ENCODE peak calls at places on chromosomes 11 and 22, in nine cellular contexts. One of them, this sample, is unnamed.

GRCh38 chr11:78532991-78533861 is 41.4 kb downstream of the NARS2 start:
- DNase-seq in HCT116: no peak
- DNase-seq in A549: no peak
- DNase-seq in breast epithelium: no peak
- DNase-seq in body of pancreas: no peak
- DNase-seq in tibial nerve: no peak
- DNase-seq in transverse colon: no peak
- DNase-seq in heart left ventricle: no peak
- DNase-seq in lower leg skin: no peak
- DNase-seq in this sample: no peak

GRCh38 chr11:35031869-35032268 is 107.1 kb upstream of the CD44 start:
- DNase-seq in A549: no peak
- DNase-seq in breast epithelium: no peak
- DNase-seq in HCT116: no peak
- DNase-seq in transverse colon: no peak
- DNase-seq in heart left ventricle: no peak
- DNase-seq in body of pancreas: no peak
- DNase-seq in tibial nerve: no peak
- DNase-seq in lower leg skin: peak
- DNase-seq in this sample: no peak

GRCh38 chr11:20670932-20671403 is 1.6 kb downstream of the NELL1 start:
- DNase-seq in HCT116: no peak
- DNase-seq in tibial nerve: no peak
- DNase-seq in body of pancreas: no peak
- DNase-seq in A549: no peak
- DNase-seq in lower leg skin: no peak
- DNase-seq in heart left ventricle: no peak
- DNase-seq in transverse colon: no peak
- DNase-seq in breast epithelium: no peak
- DNase-seq in this sample: no peak

GRCh38 chr11:76791861-76792260 is 8.7 kb downstream of the TSKU start:
- DNase-seq in lower leg skin: no peak
- DNase-seq in HCT116: no peak
- DNase-seq in body of pancreas: peak
- DNase-seq in tibial nerve: no peak
- DNase-seq in heart left ventricle: peak
- DNase-seq in breast epithelium: peak
- DNase-seq in transverse colon: no peak
- DNase-seq in A549: peak
- DNase-seq in this sample: peak

GRCh38 chr11:123033895-123034294 is 28.0 kb downstream of the HSPA8 start:
- DNase-seq in lower leg skin: no peak
- DNase-seq in breast epithelium: no peak
- DNase-seq in body of pancreas: no peak
- DNase-seq in transverse colon: no peak
- DNase-seq in A549: no peak
- DNase-seq in heart left ventricle: no peak
- DNase-seq in HCT116: no peak
- DNase-seq in tibial nerve: no peak
- DNase-seq in this sample: no peak

GRCh38 chr11:1109918-1110705 is 35.4 kb downstream of the MUC2 start:
- DNase-seq in heart left ventricle: no peak
- DNase-seq in A549: no peak
- DNase-seq in tibial nerve: no peak
- DNase-seq in lower leg skin: no peak
- DNase-seq in body of pancreas: no peak
- DNase-seq in breast epithelium: no peak
- DNase-seq in HCT116: no peak
- DNase-seq in transverse colon: no peak
- DNase-seq in this sample: peak

GRCh38 chr11:71999360-71999759 is 651 bp downstream of the IL18BP start:
- DNase-seq in breast epithelium: no peak
- DNase-seq in transverse colon: no peak
- DNase-seq in heart left ventricle: no peak
- DNase-seq in A549: no peak
- DNase-seq in HCT116: no peak
- DNase-seq in lower leg skin: no peak
- DNase-seq in body of pancreas: no peak
- DNase-seq in tibial nerve: no peak
- DNase-seq in this sample: no peak

GRCh38 chr11:131979364-131979763 is 608.9 kb downstream of the NTM start:
- DNase-seq in tibial nerve: no peak
- DNase-seq in breast epithelium: no peak
- DNase-seq in A549: no peak
- DNase-seq in heart left ventricle: no peak
- DNase-seq in lower leg skin: no peak
- DNase-seq in HCT116: no peak
- DNase-seq in transverse colon: no peak
- DNase-seq in body of pancreas: no peak
- DNase-seq in this sample: no peak

GRCh38 chr22:47020157-47020556 is 257.7 kb downstream of the TBC1D22A start:
- DNase-seq in HCT116: no peak
- DNase-seq in body of pancreas: no peak
- DNase-seq in heart left ventricle: no peak
- DNase-seq in transverse colon: no peak
- DNase-seq in tibial nerve: no peak
- DNase-seq in A549: no peak
- DNase-seq in lower leg skin: no peak
- DNase-seq in breast epithelium: no peak
- DNase-seq in this sample: no peak

GRCh38 chr22:47802446-47802845 is 1040.0 kb downstream of the TBC1D22A start:
- DNase-seq in HCT116: no peak
- DNase-seq in transverse colon: no peak
- DNase-seq in tibial nerve: no peak
- DNase-seq in lower leg skin: no peak
- DNase-seq in breast epithelium: peak
- DNase-seq in heart left ventricle: no peak
- DNase-seq in body of pancreas: no peak
- DNase-seq in A549: no peak
- DNase-seq in this sample: peak

GRCh38 chr11:122963981-122964380 is 17.7 kb downstream of the BSX start:
- DNase-seq in A549: no peak
- DNase-seq in breast epithelium: no peak
- DNase-seq in lower leg skin: no peak
- DNase-seq in HCT116: no peak
- DNase-seq in body of pancreas: no peak
- DNase-seq in heart left ventricle: no peak
- DNase-seq in tibial nerve: no peak
- DNase-seq in transverse colon: no peak
- DNase-seq in this sample: no peak

GRCh38 chr11:122235615-122236014 is 119.6 kb upstream of the BLID start:
- DNase-seq in body of pancreas: peak
- DNase-seq in transverse colon: no peak
- DNase-seq in HCT116: no peak
- DNase-seq in tibial nerve: no peak
- DNase-seq in breast epithelium: no peak
- DNase-seq in lower leg skin: no peak
- DNase-seq in heart left ventricle: no peak
- DNase-seq in A549: peak
- DNase-seq in this sample: no peak

GRCh38 chr11:27211370-27212127 is 151.5 kb downstream of the CCDC34 start:
- DNase-seq in body of pancreas: no peak
- DNase-seq in A549: no peak
- DNase-seq in transverse colon: no peak
- DNase-seq in tibial nerve: no peak
- DNase-seq in heart left ventricle: no peak
- DNase-seq in HCT116: peak
- DNase-seq in lower leg skin: no peak
- DNase-seq in breast epithelium: no peak
- DNase-seq in this sample: no peak

GRCh38 chr22:42673898-42674390 is 24.8 kb upstream of the CYB5R3 start:
- DNase-seq in HCT116: no peak
- DNase-seq in tibial nerve: no peak
- DNase-seq in breast epithelium: no peak
- DNase-seq in A549: no peak
- DNase-seq in heart left ventricle: no peak
- DNase-seq in body of pancreas: no peak
- DNase-seq in lower leg skin: no peak
- DNase-seq in transverse colon: no peak
- DNase-seq in this sample: no peak

DNA sequence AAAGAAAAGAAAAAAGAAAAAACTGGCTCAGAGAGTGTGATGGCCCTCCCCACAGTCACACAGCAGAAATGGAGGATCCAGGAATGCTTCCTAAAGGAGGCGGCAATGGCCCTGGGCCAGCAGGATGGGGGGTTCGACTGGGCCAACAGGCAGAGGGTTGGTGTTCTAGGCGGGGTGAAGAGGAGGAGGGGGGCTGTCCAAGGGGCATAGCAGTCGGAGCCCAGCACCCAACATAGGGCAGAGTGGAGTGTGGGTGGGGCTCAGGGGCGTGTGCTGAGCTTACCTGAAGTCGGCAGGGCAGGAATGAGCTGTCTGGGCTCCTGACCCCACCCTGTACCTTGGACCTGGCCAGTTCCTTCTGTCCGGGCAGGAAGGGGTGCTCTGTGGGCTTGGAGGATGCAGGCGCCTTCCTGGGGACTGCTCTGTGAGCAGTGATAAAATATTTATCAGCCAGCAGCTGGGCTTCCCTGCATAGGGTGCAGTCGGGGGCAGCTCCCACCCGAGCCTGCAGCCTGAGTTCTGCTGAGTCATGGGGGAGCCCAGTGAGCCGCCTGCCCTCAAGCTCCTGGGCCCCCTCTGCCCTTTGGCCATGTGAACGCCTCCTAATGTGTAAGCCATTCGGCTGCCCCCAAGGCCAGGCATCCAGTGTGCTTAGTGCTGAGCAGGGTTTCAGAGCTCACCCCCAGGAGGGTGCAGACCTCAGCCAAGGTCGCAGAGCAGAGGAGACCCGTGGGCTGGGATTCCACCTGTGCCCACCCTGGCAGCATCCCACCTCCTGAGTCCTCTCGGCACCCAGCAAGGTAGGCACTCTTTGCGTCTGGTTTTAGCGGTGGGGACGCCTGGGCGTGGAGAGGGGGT is 25.3 kb upstream of the PRR5 start:
- DNase-seq in body of pancreas: no peak
- DNase-seq in tibial nerve: no peak
- DNase-seq in HCT116: no peak
- DNase-seq in heart left ventricle: no peak
- DNase-seq in transverse colon: peak
- DNase-seq in A549: peak
- DNase-seq in breast epithelium: no peak
- DNase-seq in lower leg skin: no peak
- DNase-seq in this sample: no peak
- TF ChIP-seq POLR2A in body of pancreas: no peak
- TF ChIP-seq POLR2A in tibial nerve: no peak
- TF ChIP-seq POLR2A in HCT116: no peak
- TF ChIP-seq POLR2A in heart left ventricle: no peak
- TF ChIP-seq POLR2A in transverse colon: no peak
- TF ChIP-seq POLR2A in A549: peak
- TF ChIP-seq POLR2A in breast epithelium: no peak
- TF ChIP-seq POLR2A in lower leg skin: no peak
- TF ChIP-seq POLR2A in this sample: no peak

GRCh38 chr11:128451651-128452470 is 135.5 kb downstream of the ETS1 start:
- DNase-seq in HCT116: no peak
- DNase-seq in A549: no peak
- DNase-seq in lower leg skin: no peak
- DNase-seq in heart left ventricle: peak
- DNase-seq in transverse colon: peak
- DNase-seq in tibial nerve: peak
- DNase-seq in breast epithelium: peak
- DNase-seq in body of pancreas: peak
- DNase-seq in this sample: peak
- H3K4me3 ChIP-seq in HCT116: no peak
- H3K4me3 ChIP-seq in A549: no peak
- H3K4me3 ChIP-seq in lower leg skin: no peak
- H3K4me3 ChIP-seq in heart left ventricle: peak
- H3K4me3 ChIP-seq in transverse colon: no peak
- H3K4me3 ChIP-seq in tibial nerve: peak
- H3K4me3 ChIP-seq in breast epithelium: peak
- H3K4me3 ChIP-seq in body of pancreas: no peak
- H3K4me3 ChIP-seq in this sample: no peak

DNA sequence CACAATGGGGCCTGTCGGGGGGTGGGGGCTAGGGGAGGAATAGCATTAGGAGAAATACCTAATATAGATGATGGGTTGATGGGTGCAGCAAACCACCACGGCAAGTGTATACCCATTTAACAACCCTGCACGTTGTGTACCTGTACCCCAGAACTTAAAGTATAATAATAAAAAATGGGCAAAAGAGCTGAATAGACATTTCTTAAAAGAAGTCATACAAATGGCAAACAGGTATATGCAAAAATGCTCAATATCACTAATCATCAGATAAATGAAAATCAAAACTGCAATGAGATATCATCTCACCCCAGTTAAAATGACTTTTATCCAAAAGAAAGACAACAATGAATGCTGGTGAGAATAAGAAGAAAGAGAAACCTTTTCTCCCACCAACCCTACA is 363.7 kb upstream of the MPPED2 start:
- DNase-seq in tibial nerve: no peak
- DNase-seq in HCT116: no peak
- DNase-seq in heart left ventricle: no peak
- DNase-seq in A549: no peak
- DNase-seq in breast epithelium: no peak
- DNase-seq in transverse colon: no peak
- DNase-seq in lower leg skin: no peak
- DNase-seq in body of pancreas: no peak
- DNase-seq in this sample: no peak
- TF ChIP-seq POLR2A in tibial nerve: no peak
- TF ChIP-seq POLR2A in HCT116: no peak
- TF ChIP-seq POLR2A in heart left ventricle: no peak
- TF ChIP-seq POLR2A in A549: no peak
- TF ChIP-seq POLR2A in breast epithelium: no peak
- TF ChIP-seq POLR2A in transverse colon: no peak
- TF ChIP-seq POLR2A in lower leg skin: no peak
- TF ChIP-seq POLR2A in body of pancreas: no peak
- TF ChIP-seq POLR2A in this sample: no peak

GRCh38 chr11:12801976-12802375 is 127.8 kb downstream of the TEAD1 start:
- DNase-seq in heart left ventricle: no peak
- DNase-seq in breast epithelium: no peak
- DNase-seq in A549: no peak
- DNase-seq in transverse colon: no peak
- DNase-seq in HCT116: no peak
- DNase-seq in tibial nerve: no peak
- DNase-seq in body of pancreas: no peak
- DNase-seq in lower leg skin: no peak
- DNase-seq in this sample: no peak

GRCh38 chr11:12799373-12799835 is 125.2 kb downstream of the TEAD1 start:
- DNase-seq in HCT116: no peak
- DNase-seq in A549: no peak
- DNase-seq in tibial nerve: no peak
- DNase-seq in transverse colon: no peak
- DNase-seq in lower leg skin: no peak
- DNase-seq in body of pancreas: no peak
- DNase-seq in breast epithelium: no peak
- DNase-seq in heart left ventricle: no peak
- DNase-seq in this sample: no peak

GRCh38 chr11:12803086-12803826 is 129.0 kb downstream of the TEAD1 start:
- DNase-seq in lower leg skin: no peak
- DNase-seq in breast epithelium: peak
- DNase-seq in HCT116: no peak
- DNase-seq in A549: no peak
- DNase-seq in heart left ventricle: no peak
- DNase-seq in tibial nerve: no peak
- DNase-seq in body of pancreas: no peak
- DNase-seq in transverse colon: no peak
- DNase-seq in this sample: no peak

GRCh38 chr11:12800032-12800671 is 125.9 kb downstream of the TEAD1 start:
- DNase-seq in transverse colon: peak
- DNase-seq in body of pancreas: peak
- DNase-seq in A549: peak
- DNase-seq in breast epithelium: no peak
- DNase-seq in HCT116: peak
- DNase-seq in lower leg skin: no peak
- DNase-seq in heart left ventricle: no peak
- DNase-seq in tibial nerve: no peak
- DNase-seq in this sample: no peak

GRCh38 chr11:12802418-12803085 is 128.3 kb downstream of the TEAD1 start:
- DNase-seq in lower leg skin: peak
- DNase-seq in tibial nerve: no peak
- DNase-seq in body of pancreas: peak
- DNase-seq in breast epithelium: peak
- DNase-seq in heart left ventricle: no peak
- DNase-seq in HCT116: peak
- DNase-seq in A549: peak
- DNase-seq in transverse colon: peak
- DNase-seq in this sample: no peak
- H3K4me3 ChIP-seq in lower leg skin: no peak
- H3K4me3 ChIP-seq in tibial nerve: no peak
- H3K4me3 ChIP-seq in body of pancreas: no peak
- H3K4me3 ChIP-seq in breast epithelium: no peak
- H3K4me3 ChIP-seq in heart left ventricle: no peak
- H3K4me3 ChIP-seq in HCT116: peak
- H3K4me3 ChIP-seq in A549: peak
- H3K4me3 ChIP-seq in transverse colon: no peak
- H3K4me3 ChIP-seq in this sample: no peak